ENCODE peak calls at places on chromosome 17, in eight cellular contexts. J is ureter; K is pancreas; T is C1 segment of cervical spinal cord; Z is NCI-H1105; E is iPS-NIHi11; X is stimulated activated CD4-positive, alpha-beta T cell treated with anti-CD3 and anti-CD28 coated beads, Interleukin-4, amount 100 ng/mL, for 4 hours; B is CD8-positive, alpha-beta memory T cell. D is an unnamed sample.

GRCh38 chr17:42016411-42016831 is 818 bp downstream of the DNAJC7 start:
- DNase-seq in J (no peak), K (no peak), T (peak), Z (no peak), E (no peak), X (no peak), B (no peak), D (no peak)

GRCh38 chr17:5785343-5785742 is 201.0 kb upstream of the NLRP1 start:
- DNase-seq in J (no peak), K (no peak), T (no peak), Z (no peak), E (no peak), X (no peak), B (no peak), D (no peak)

GRCh38 chr17:35725917-35726608 is 5.4 kb upstream of the RASL10B start:
- DNase-seq in J (no peak), K (no peak), T (no peak), Z (no peak), E (no peak), X (no peak), B (no peak), D (no peak)

GRCh38 chr17:7330099-7331015 is 1.2 kb upstream of the NEURL4 start:
- DNase-seq in J (no peak), K (peak), T (peak), Z (peak), E (peak), X (peak), B (peak), D (no peak)

GRCh38 chr17:72126575-72127486 is 6.0 kb downstream of the SOX9 start:
- DNase-seq in J (no peak), K (no peak), T (peak), Z (no peak), E (no peak), X (no peak), B (no peak), D (no peak)

GRCh38 chr17:63433746-63434591 is 12.1 kb downstream of the CYB561 start:
- DNase-seq in J (peak), K (peak), T (no peak), Z (no peak), E (no peak), X (no peak), B (no peak), D (no peak)

GRCh38 chr17:40909755-40910154 is 24.7 kb upstream of the KRT20 start:
- DNase-seq in J (no peak), K (no peak), T (no peak), Z (peak), E (no peak), X (no peak), B (no peak), D (no peak)

GRCh38 chr17:79835953-79836951 is 3.0 kb downstream of the CBX4 start:
- DNase-seq in J (peak), K (peak), T (no peak), Z (no peak), E (no peak), X (no peak), B (no peak), D (peak)

GRCh38 chr17:28819582-28819981 is 23.0 kb downstream of the FAM222B start:
- DNase-seq in J (no peak), K (no peak), T (no peak), Z (no peak), E (no peak), X (no peak), B (no peak), D (no peak)

GRCh38 chr17:62679866-62680377 is 52.5 kb downstream of the MRC2 start:
- DNase-seq in J (no peak), K (no peak), T (no peak), Z (no peak), E (peak), X (no peak), B (no peak), D (no peak)

GRCh38 chr17:50872710-50873424 is 6.7 kb upstream of the TOB1 start:
- DNase-seq in J (no peak), K (peak), T (no peak), Z (no peak), E (no peak), X (peak), B (peak), D (no peak)

GRCh38 chr17:50359005-50359699 is 13.2 kb downstream of the XYLT2 start:
- DNase-seq in J (peak), K (no peak), T (no peak), Z (no peak), E (no peak), X (no peak), B (no peak), D (no peak)

GRCh38 chr17:19448341-19449268 is 37.6 kb downstream of the RNF112 start:
- DNase-seq in J (peak), K (peak), T (peak), Z (no peak), E (peak), X (no peak), B (no peak), D (no peak)

GRCh38 chr17:1362065-1362848 is 37.8 kb downstream of the YWHAE start:
- DNase-seq in J (no peak), K (no peak), T (no peak), Z (no peak), E (no peak), X (no peak), B (peak), D (no peak)

GRCh38 chr17:82301916-82302497 is 15.4 kb downstream of the CD7 start:
- DNase-seq in J (no peak), K (no peak), T (no peak), Z (no peak), E (no peak), X (peak), B (peak), D (no peak)

GRCh38 chr17:66272699-66273390 is 29.6 kb upstream of the PRKCA start:
- DNase-seq in J (no peak), K (no peak), T (no peak), Z (no peak), E (no peak), X (no peak), B (no peak), D (no peak)

GRCh38 chr17:40068917-40069750 is 6.4 kb downstream of the THRA start:
- DNase-seq in J (peak), K (peak), T (peak), Z (peak), E (no peak), X (peak), B (peak), D (peak)

GRCh38 chr17:40448213-40448638 is 5.0 kb downstream of the IGFBP4 start:
- DNase-seq in J (no peak), K (no peak), T (no peak), Z (no peak), E (no peak), X (no peak), B (no peak), D (no peak)

GRCh38 chr17:16925461-16926060 is 46.4 kb downstream of the TNFRSF13B start:
- DNase-seq in J (no peak), K (no peak), T (no peak), Z (no peak), E (no peak), X (no peak), B (no peak), D (no peak)

D was measured in NCI-H1436 treated with DMSO at 0.1 percent for 48 hours.